ENCODE peak calls at places on chromosomes 2 and 18, in eight cellular contexts. M, W, D, T, J, O, G and C are unnamed samples.

GRCh38 chr2:151264157-151264835 is 2.6 kb upstream of the RBM43 start:
- DNase-seq in D (no peak), T (no peak), O (no peak), M (no peak), J (no peak), G (no peak), W (peak; percentile 58), C (no peak)

GRCh38 chr2:19819097-19820065 is 82.4 kb downstream of the TTC32 start:
- DNase-seq in O (peak; percentile 65), W (no peak), T (no peak), J (no peak), D (peak; percentile 87), M (no peak), G (peak; percentile 69), C (no peak)

GRCh38 chr2:165408191-165408590 is 61.3 kb upstream of the CSRNP3 start:
- DNase-seq in G (no peak), T (no peak), O (no peak), M (no peak), J (no peak), D (no peak), W (no peak), C (no peak)

GRCh38 chr2:101987832-101988231 is 3.9 kb upstream of the IL1R2 start:
- DNase-seq in W (peak; percentile 43), O (no peak), J (no peak), M (no peak), G (no peak), T (no peak), D (no peak), C (no peak)

GRCh38 chr2:105827351-105828096 is 82.8 kb downstream of the NCK2 start:
- DNase-seq in W (no peak), O (no peak), J (no peak), D (no peak), M (no peak), T (no peak), G (no peak), C (no peak)

GRCh38 chr18:24914148-24914525 is 437.8 kb downstream of the ZNF521 start:
- DNase-seq in O (no peak), M (no peak), D (peak; percentile 62), J (no peak), G (no peak), W (no peak), T (no peak), C (peak; percentile 65)

GRCh38 chr18:55247032-55247431 is 287.8 kb upstream of the CCDC68 start:
- DNase-seq in M (no peak), T (no peak), D (no peak), J (no peak), W (no peak), G (no peak), O (no peak), C (no peak)

GRCh38 chr2:23803275-23803964 is 123.5 kb downstream of the ATAD2B start:
- DNase-seq in J (no peak), G (no peak), T (no peak), W (no peak), D (no peak), O (no peak), M (no peak), C (no peak)

GRCh38 chr2:237171396-237171795 is 85.7 kb downstream of the COPS8 start:
- DNase-seq in J (no peak), G (peak; percentile 51), M (no peak), T (peak; percentile 69), W (no peak), O (peak; percentile 76), D (peak; percentile 62), C (no peak)

GRCh38 chr18:21243041-21243431 is 1.0 kb downstream of the GREB1L start:
- DNase-seq in O (peak; percentile 11), D (peak; percentile 26), G (no peak), M (no peak), T (no peak), J (no peak), W (no peak), C (no peak)

GRCh38 chr2:172208881-172209325 is 106.2 kb upstream of the DLX2 start:
- DNase-seq in W (no peak), D (no peak), O (no peak), T (no peak), G (peak; percentile 13), J (no peak), M (no peak), C (no peak)

GRCh38 chr2:29014811-29015414 is 33.8 kb downstream of the TOGARAM2 start:
- DNase-seq in J (peak; percentile 52), M (peak; percentile 57), T (peak; percentile 15), W (no peak), D (no peak), O (no peak), G (no peak), C (peak; percentile 74)

GRCh38 chr2:174697267-174697666 is 67.0 kb downstream of the CHRNA1 start:
- DNase-seq in D (peak; percentile 93), T (peak; percentile 43), J (peak; percentile 26), O (peak; percentile 76), M (peak; percentile 46), W (peak; percentile 70), G (peak; percentile 39), C (peak; percentile 45)

GRCh38 chr2:68438455-68439303 is 28.4 kb downstream of the FBXO48 start:
- DNase-seq in D (no peak), M (no peak), G (no peak), O (no peak), J (no peak), W (no peak), T (no peak), C (peak; percentile 30)

GRCh38 chr2:20738789-20739188 is 71.8 kb downstream of the GDF7 start:
- DNase-seq in T (no peak), O (no peak), G (no peak), M (no peak), W (no peak), D (no peak), J (no peak), C (no peak)

GRCh38 chr2:76268928-76269327 is 558.2 kb upstream of the GCFC2 start:
- DNase-seq in W (no peak), D (no peak), T (no peak), G (no peak), J (no peak), M (no peak), O (peak; percentile 11), C (no peak)

GRCh38 chr2:96146881-96147592 is 1.8 kb upstream of the DUSP2 start:
- DNase-seq in O (no peak), W (no peak), T (no peak), M (peak; percentile 41), G (no peak), D (peak; percentile 46), J (no peak), C (no peak)

GRCh38 chr2:161681043-161681442 is 56.8 kb downstream of the SLC4A10 start:
- DNase-seq in M (no peak), W (no peak), D (no peak), T (no peak), J (no peak), G (peak; percentile 61), O (no peak), C (no peak)

GRCh38 chr2:19073522-19073921 is 284.9 kb downstream of the OSR1 start:
- DNase-seq in J (no peak), G (peak; percentile 70), W (peak; percentile 51), D (peak; percentile 63), M (no peak), T (no peak), O (peak; percentile 69), C (no peak)

GRCh38 chr2:170321526-170321925 is 143.6 kb downstream of the MYO3B start:
- DNase-seq in J (no peak), D (no peak), G (no peak), W (no peak), T (no peak), O (no peak), M (no peak), C (no peak)

GRCh38 chr2:200264631-200265030 is 41.9 kb upstream of the SPATS2L start:
- DNase-seq in O (no peak), J (no peak), G (no peak), D (no peak), T (no peak), M (no peak), W (no peak), C (no peak)

GRCh38 chr2:205833874-205834273 is 151.6 kb downstream of the NRP2 start:
- DNase-seq in M (no peak), J (no peak), W (no peak), T (no peak), O (no peak), D (no peak), G (no peak), C (no peak)

GRCh38 chr2:105249891-105250290 is 8.3 kb downstream of the GPR45 start:
- DNase-seq in O (no peak), D (no peak), J (no peak), G (no peak), T (no peak), M (no peak), W (no peak), C (no peak)

GRCh38 chr18:12851709-12852108 is 32.3 kb downstream of the PTPN2 start:
- DNase-seq in T (no peak), G (no peak), O (no peak), W (no peak), M (no peak), D (no peak), J (no peak), C (no peak)

GRCh38 chr18:80247403-80247916 is at the start of gene PARD6G:
- DNase-seq in O (peak; percentile 45), D (peak; percentile 56), T (peak; percentile 61), J (peak; percentile 14), W (peak; percentile 26), M (peak; percentile 88), G (no peak), C (peak; percentile 89)

GRCh38 chr18:5104246-5104645 is 92.8 kb downstream of the AKAIN1 start:
- DNase-seq in T (no peak), J (no peak), W (no peak), D (peak; percentile 40), G (no peak), M (no peak), O (no peak), C (no peak)

GRCh38 chr2:39538713-39539112 is 101.6 kb upstream of the MAP4K3 start:
- DNase-seq in W (no peak), M (no peak), O (no peak), D (no peak), G (no peak), J (no peak), T (no peak), C (no peak)